ENCODE peak calls at places on chromosomes 5 and 9, in six cellular contexts. V is cardiac fibroblast, P is heart right ventricle, F is prostate gland, Y is heart left ventricle, N is hepatocyte. X is an unnamed sample.

GRCh38 chr9:81116340-81117207 is 572.8 kb downstream of the TLE1 start:
- DNase-seq in F (peak; percentile 13), N (no peak), V (no peak), Y (no peak), P (no peak), X (no peak)

GRCh38 chr5:83474986-83475385 is 3.4 kb downstream of the VCAN start:
- DNase-seq in F (no peak), P (no peak), Y (no peak), N (no peak), V (no peak), X (no peak)

GRCh38 chr5:176416965-176417364 is 626 bp upstream of the CLTB start:
- DNase-seq in P (no peak), F (no peak), V (no peak), Y (no peak), N (no peak), X (no peak)

GRCh38 chr5:59525957-59526356 is 367.6 kb downstream of the PDE4D start:
- DNase-seq in N (no peak), V (peak; percentile 33), P (no peak), Y (no peak), F (no peak), X (no peak)

GRCh38 chr9:98251554-98251953 is 3.9 kb downstream of the TBC1D2 start:
- DNase-seq in F (no peak), V (peak; percentile 74), Y (no peak), N (no peak), P (no peak), X (peak; percentile 41)

GRCh38 chr5:174837919-174838902 is 113.8 kb downstream of the MSX2 start:
- DNase-seq in N (peak; percentile 29), V (peak; percentile 81), F (no peak), P (no peak), Y (no peak), X (peak; percentile 100)

GRCh38 chr9:128232811-128233428 is 29.7 kb downstream of the DNM1 start:
- DNase-seq in Y (no peak), N (peak; percentile 3), V (no peak), P (no peak), F (no peak), X (no peak)

GRCh38 chr5:57324888-57325287 is 151.0 kb downstream of the GPBP1 start:
- DNase-seq in P (peak; percentile 35), F (no peak), Y (peak; percentile 22), N (peak; percentile 28), V (no peak), X (no peak)

GRCh38 chr9:81113408-81114124 is 575.8 kb downstream of the TLE1 start:
- DNase-seq in F (no peak), Y (no peak), P (no peak), N (no peak), V (no peak), X (no peak)

GRCh38 chr9:134422301-134422700 is 96.0 kb downstream of the RXRA start:
- DNase-seq in Y (no peak), P (peak; percentile 40), V (no peak), N (peak; percentile 73), F (peak; percentile 84), X (no peak)

GRCh38 chr9:126377521-126377920 is 50.9 kb downstream of the MVB12B start:
- DNase-seq in P (no peak), Y (no peak), N (no peak), V (no peak), F (no peak), X (no peak)

GRCh38 chr5:104370523-104370922 is 807.9 kb upstream of the NUDT12 start:
- DNase-seq in P (no peak), F (no peak), Y (no peak), V (peak; percentile 7), N (no peak), X (no peak)

GRCh38 chr5:44875661-44876250 is 67.0 kb downstream of the MRPS30 start:
- DNase-seq in Y (no peak), F (no peak), P (no peak), N (peak; percentile 28), V (no peak), X (no peak)

GRCh38 chr9:17075758-17076485 is 58.9 kb upstream of the CNTLN start:
- DNase-seq in P (no peak), F (no peak), V (no peak), Y (no peak), N (no peak), X (no peak)

GRCh38 chr5:145962001-145962400 is 25.6 kb downstream of the SH3RF2 start:
- DNase-seq in Y (no peak), F (no peak), N (no peak), V (no peak), P (no peak), X (no peak)

GRCh38 chr5:173486826-173487225 is 129.6 kb downstream of the BOD1 start:
- DNase-seq in V (no peak), Y (no peak), P (no peak), N (no peak), F (no peak), X (no peak)

GRCh38 chr9:29150606-29151005 is 1577.3 kb upstream of the C9orf72 start:
- DNase-seq in F (no peak), P (no peak), V (peak; percentile 29), Y (no peak), N (no peak), X (no peak)

GRCh38 chr5:171162602-171163001 is 146.4 kb upstream of the TLX3 start:
- DNase-seq in P (no peak), N (peak; percentile 9), F (no peak), Y (no peak), V (peak; percentile 36), X (no peak)

GRCh38 chr5:151899400-151899799 is 25.3 kb downstream of the GLRA1 start:
- DNase-seq in P (no peak), V (no peak), F (no peak), N (no peak), Y (no peak), X (no peak)

GRCh38 chr9:88085481-88085880 is 52.8 kb downstream of the SPATA31C2 start:
- DNase-seq in V (no peak), Y (no peak), N (no peak), F (no peak), P (no peak), X (no peak)

GRCh38 chr9:108704156-108704852 is 151.5 kb downstream of the ACTL7B start:
- DNase-seq in F (no peak), N (no peak), P (peak; percentile 11), V (peak; percentile 28), Y (no peak), X (no peak)

GRCh38 chr5:148988328-148988727 is 74.5 kb downstream of the SH3TC2 start:
- DNase-seq in N (no peak), V (no peak), Y (no peak), P (no peak), F (no peak), X (no peak)

GRCh38 chr9:7169717-7170348 is 412.1 kb downstream of the KDM4C start:
- DNase-seq in N (no peak), Y (no peak), P (no peak), F (peak; percentile 40), V (peak; percentile 60), X (peak; percentile 29)

DNA sequence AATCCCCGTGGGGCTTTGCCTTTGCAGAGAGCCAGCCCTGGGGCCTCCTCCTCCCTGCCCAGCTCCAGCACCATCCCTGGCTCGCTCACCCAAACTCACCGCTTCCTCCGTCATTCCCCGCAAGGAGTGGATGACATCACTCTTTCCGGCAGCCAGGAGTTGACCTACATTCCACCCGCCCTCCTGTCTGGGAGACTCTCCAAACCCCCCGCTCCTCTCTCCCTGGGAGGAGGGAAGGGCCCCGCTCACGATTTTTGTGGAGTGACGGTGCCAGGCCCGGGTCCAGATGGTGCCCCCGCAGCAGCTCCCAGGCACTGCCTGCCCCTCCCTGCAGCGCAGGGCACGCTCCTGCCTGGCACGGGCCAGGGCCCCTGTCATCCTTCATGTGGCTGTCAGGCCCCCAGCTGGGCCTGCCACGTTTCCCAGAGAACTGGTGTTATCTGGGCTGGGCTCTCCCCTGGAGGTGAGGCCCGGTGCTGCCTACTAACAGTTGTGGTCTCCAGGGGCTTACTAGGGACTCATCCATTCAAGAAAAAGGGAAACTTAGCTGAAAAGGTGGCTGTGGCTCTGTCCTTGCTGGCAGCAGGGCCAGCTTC is 52.3 kb downstream of the NTNG2 start:
- DNase-seq in V (peak; percentile 86), P (peak; percentile 91), F (peak; percentile 52), Y (peak; percentile 86), N (peak; percentile 84), X (peak; percentile 66)
- TF ChIP-seq CTCF in V (no peak), P (peak; percentile 39), F (no peak), Y (no peak), N (no peak), X (peak; percentile 18)

DNA sequence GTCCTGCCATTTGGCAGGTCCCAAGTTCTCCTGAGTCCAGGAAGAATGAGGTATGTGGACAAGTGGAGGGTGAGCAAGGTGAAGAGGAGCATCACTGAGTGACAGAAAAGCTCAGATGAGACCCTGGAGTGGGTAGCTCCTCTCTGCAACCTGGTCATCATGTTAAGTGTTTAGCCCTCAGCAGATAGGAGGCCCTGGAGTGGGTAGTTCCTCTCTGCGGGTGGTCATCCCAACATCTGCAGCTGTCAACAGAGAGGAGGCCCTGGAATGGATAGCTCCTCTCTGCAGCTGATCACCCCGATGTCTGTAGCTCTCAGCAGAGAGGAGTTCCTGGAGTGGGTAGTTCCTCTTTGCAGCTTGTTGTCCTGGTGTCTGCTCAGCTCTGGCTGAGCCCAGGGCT is 48.4 kb downstream of the NDUFAF2 start:
- DNase-seq in N (no peak), F (no peak), Y (no peak), P (no peak), V (no peak), X (no peak)
- H3K4me3 ChIP-seq in N (no peak overlapping the region), F (no peak overlapping the region), Y (no peak overlapping the region), P (no peak overlapping the region), V (no peak overlapping the region), X (no peak overlapping the region)

GRCh38 chr9:23153058-23153457 is 673.0 kb downstream of the ELAVL2 start:
- DNase-seq in N (no peak), P (no peak), F (no peak), Y (no peak), V (no peak), X (no peak)
- TF ChIP-seq CTCF in N (no peak), P (no peak), F (no peak), Y (no peak), V (no peak), X (no peak)

DNA sequence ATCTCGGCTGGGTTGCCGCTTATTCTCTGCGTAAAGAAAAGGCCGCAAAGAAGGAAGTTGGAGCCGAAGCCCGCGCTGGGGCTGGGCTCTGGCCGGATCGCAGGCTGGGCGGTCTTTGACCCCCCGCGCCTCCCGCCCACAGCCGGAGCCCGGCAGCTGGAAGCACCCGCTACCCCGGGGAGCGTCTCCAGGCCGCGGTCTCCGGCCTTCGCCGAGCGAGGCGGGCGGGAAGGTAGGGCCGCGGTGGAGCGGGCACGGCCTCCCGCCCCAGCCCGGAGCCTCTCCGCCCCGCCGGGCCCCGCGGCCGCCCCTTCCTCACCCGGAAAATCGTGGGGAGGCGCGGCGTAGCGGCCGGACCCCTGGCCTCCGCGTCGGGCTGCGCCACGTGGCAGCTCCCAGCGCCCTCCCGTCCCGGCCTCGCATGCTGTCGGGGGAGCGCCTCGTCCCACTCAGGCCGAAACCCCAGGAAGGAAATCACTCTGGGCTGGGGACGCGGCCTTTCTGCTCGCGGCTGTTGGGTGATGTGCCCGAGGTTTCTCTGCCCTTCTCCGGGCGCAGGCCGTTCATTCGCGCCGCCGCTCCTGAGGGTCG is 11.9 kb downstream of the FOXD1 start:
- DNase-seq in Y (no peak), V (no peak), N (peak; percentile 21), P (no peak), F (no peak), X (no peak)
- H3K4me3 ChIP-seq in Y (peak overlapping the region; percentile 19), V (no peak overlapping the region), N (peak overlapping the region; percentile 33), P (peak overlapping the region; percentile 13), F (peak overlapping the region; percentile 11), X (no peak overlapping the region)